ENCODE peak calls at places on chromosomes 1 and 21, in six cellular contexts. One of them, this sample, is unnamed. For H3K4me1 and H3K27me3, the result is how much of the 10 kb centered on the place peaks cover.

GRCh38 chr1:187943606-187944403 is 1115.1 kb downstream of the PLA2G4A start:
- DNase-seq in endodermal cell: no peak
- DNase-seq in tibial artery: no peak
- DNase-seq in breast epithelium: no peak
- DNase-seq in hepatocyte: no peak
- DNase-seq in fibroblast of lung: no peak
- DNase-seq in this sample: no peak

GRCh38 chr1:42324398-42325013 is 10.5 kb downstream of the FOXJ3 start:
- DNase-seq in endodermal cell: no peak
- DNase-seq in tibial artery: no peak
- DNase-seq in breast epithelium: no peak
- DNase-seq in hepatocyte: no peak
- DNase-seq in fibroblast of lung: no peak
- DNase-seq in this sample: no peak

GRCh38 chr1:13517193-13517812 is 3.5 kb upstream of the LRRC38 start:
- DNase-seq in endodermal cell: peak
- DNase-seq in tibial artery: no peak
- DNase-seq in breast epithelium: no peak
- DNase-seq in hepatocyte: peak
- DNase-seq in fibroblast of lung: no peak
- DNase-seq in this sample: no peak

GRCh38 chr1:229665912-229666558 is 40.0 kb downstream of the URB2 start:
- DNase-seq in endodermal cell: no peak
- DNase-seq in tibial artery: no peak
- DNase-seq in breast epithelium: no peak
- DNase-seq in hepatocyte: no peak
- DNase-seq in fibroblast of lung: no peak
- DNase-seq in this sample: no peak

GRCh38 chr1:112957133-112957812 is 1.3 kb upstream of the SLC16A1 start:
- DNase-seq in endodermal cell: peak
- DNase-seq in tibial artery: no peak
- DNase-seq in breast epithelium: no peak
- DNase-seq in hepatocyte: peak
- DNase-seq in fibroblast of lung: peak
- DNase-seq in this sample: no peak

GRCh38 chr1:68379085-68379478 is 70.7 kb downstream of the RPE65 start:
- DNase-seq in endodermal cell: no peak
- DNase-seq in tibial artery: no peak
- DNase-seq in breast epithelium: no peak
- DNase-seq in hepatocyte: no peak
- DNase-seq in fibroblast of lung: no peak
- DNase-seq in this sample: no peak

GRCh38 chr1:191696371-191696770 is 461.9 kb upstream of the RGS18 start:
- DNase-seq in endodermal cell: no peak
- DNase-seq in tibial artery: no peak
- DNase-seq in breast epithelium: no peak
- DNase-seq in hepatocyte: no peak
- DNase-seq in fibroblast of lung: no peak
- DNase-seq in this sample: no peak

GRCh38 chr1:43348343-43348808 is 10.4 kb upstream of the CDC20 start:
- DNase-seq in endodermal cell: no peak
- DNase-seq in tibial artery: no peak
- DNase-seq in breast epithelium: no peak
- DNase-seq in hepatocyte: no peak
- DNase-seq in fibroblast of lung: no peak
- DNase-seq in this sample: peak

GRCh38 chr1:174217248-174217647 is 57.9 kb downstream of the RABGAP1L start:
- DNase-seq in endodermal cell: no peak
- DNase-seq in tibial artery: no peak
- DNase-seq in breast epithelium: no peak
- DNase-seq in hepatocyte: no peak
- DNase-seq in fibroblast of lung: peak
- DNase-seq in this sample: no peak

GRCh38 chr21:16304189-16304588 is 574.4 kb downstream of the USP25 start:
- DNase-seq in endodermal cell: no peak
- DNase-seq in tibial artery: no peak
- DNase-seq in breast epithelium: no peak
- DNase-seq in hepatocyte: no peak
- DNase-seq in fibroblast of lung: no peak
- DNase-seq in this sample: no peak

GRCh38 chr1:172902861-172903381 is 147.8 kb downstream of the TNFSF18 start:
- DNase-seq in endodermal cell: no peak
- DNase-seq in tibial artery: no peak
- DNase-seq in breast epithelium: no peak
- DNase-seq in hepatocyte: no peak
- DNase-seq in fibroblast of lung: peak
- DNase-seq in this sample: no peak

GRCh38 chr1:215657016-215657415 is 89.9 kb downstream of the KCTD3 start:
- DNase-seq in endodermal cell: no peak
- DNase-seq in tibial artery: no peak
- DNase-seq in breast epithelium: no peak
- DNase-seq in hepatocyte: no peak
- DNase-seq in fibroblast of lung: no peak
- DNase-seq in this sample: no peak

GRCh38 chr1:165577707-165578106 is 33.9 kb downstream of the LRRC52 start:
- DNase-seq in endodermal cell: no peak
- DNase-seq in tibial artery: no peak
- DNase-seq in breast epithelium: no peak
- DNase-seq in hepatocyte: no peak
- DNase-seq in fibroblast of lung: no peak
- DNase-seq in this sample: no peak

GRCh38 chr1:47244339-47244862 is 12.4 kb upstream of the TAL1 start:
- DNase-seq in endodermal cell: no peak
- DNase-seq in tibial artery: no peak
- DNase-seq in breast epithelium: no peak
- DNase-seq in hepatocyte: no peak
- DNase-seq in fibroblast of lung: no peak
- DNase-seq in this sample: no peak

GRCh38 chr1:206982216-206982615 is 12.0 kb upstream of the FCAMR start:
- DNase-seq in endodermal cell: peak
- DNase-seq in tibial artery: no peak
- DNase-seq in breast epithelium: peak
- DNase-seq in hepatocyte: peak
- DNase-seq in fibroblast of lung: peak
- DNase-seq in this sample: no peak

GRCh38 chr1:245475116-245475515 is 320.3 kb downstream of the KIF26B start:
- DNase-seq in endodermal cell: no peak
- DNase-seq in tibial artery: no peak
- DNase-seq in breast epithelium: no peak
- DNase-seq in hepatocyte: no peak
- DNase-seq in fibroblast of lung: peak
- DNase-seq in this sample: no peak

GRCh38 chr1:203197625-203198024 is 11.1 kb upstream of the CHI3L1 start:
- DNase-seq in endodermal cell: no peak
- DNase-seq in tibial artery: peak
- DNase-seq in breast epithelium: no peak
- DNase-seq in hepatocyte: peak
- DNase-seq in fibroblast of lung: peak
- DNase-seq in this sample: no peak

GRCh38 chr1:160144921-160145320 is 6.5 kb upstream of the ATP1A4 start:
- DNase-seq in endodermal cell: no peak
- DNase-seq in tibial artery: no peak
- DNase-seq in breast epithelium: no peak
- DNase-seq in hepatocyte: no peak
- DNase-seq in fibroblast of lung: peak
- DNase-seq in this sample: no peak

GRCh38 chr1:180953291-180953747 is 40.6 kb downstream of the KIAA1614 start:
- DNase-seq in endodermal cell: no peak
- DNase-seq in tibial artery: peak
- DNase-seq in breast epithelium: peak
- DNase-seq in hepatocyte: no peak
- DNase-seq in fibroblast of lung: no peak
- DNase-seq in this sample: no peak

GRCh38 chr1:197919523-197920301 is 2.5 kb downstream of the LHX9 start:
- DNase-seq in endodermal cell: peak
- DNase-seq in tibial artery: no peak
- DNase-seq in breast epithelium: no peak
- DNase-seq in hepatocyte: no peak
- DNase-seq in fibroblast of lung: no peak
- DNase-seq in this sample: no peak

GRCh38 chr1:197921235-197922069 is 4.3 kb downstream of the LHX9 start:
- DNase-seq in endodermal cell: peak
- DNase-seq in tibial artery: peak
- DNase-seq in breast epithelium: no peak
- DNase-seq in hepatocyte: peak
- DNase-seq in fibroblast of lung: no peak
- DNase-seq in this sample: no peak

GRCh38 chr1:197918815-197919522 is 1.8 kb downstream of the LHX9 start:
- DNase-seq in endodermal cell: no peak
- DNase-seq in tibial artery: peak
- DNase-seq in breast epithelium: no peak
- DNase-seq in hepatocyte: no peak
- DNase-seq in fibroblast of lung: no peak
- DNase-seq in this sample: no peak

GRCh38 chr1:197922070-197922390 is 4.9 kb downstream of the LHX9 start:
- DNase-seq in endodermal cell: no peak
- DNase-seq in tibial artery: no peak
- DNase-seq in breast epithelium: no peak
- DNase-seq in hepatocyte: no peak
- DNase-seq in fibroblast of lung: no peak
- DNase-seq in this sample: no peak

DNA sequence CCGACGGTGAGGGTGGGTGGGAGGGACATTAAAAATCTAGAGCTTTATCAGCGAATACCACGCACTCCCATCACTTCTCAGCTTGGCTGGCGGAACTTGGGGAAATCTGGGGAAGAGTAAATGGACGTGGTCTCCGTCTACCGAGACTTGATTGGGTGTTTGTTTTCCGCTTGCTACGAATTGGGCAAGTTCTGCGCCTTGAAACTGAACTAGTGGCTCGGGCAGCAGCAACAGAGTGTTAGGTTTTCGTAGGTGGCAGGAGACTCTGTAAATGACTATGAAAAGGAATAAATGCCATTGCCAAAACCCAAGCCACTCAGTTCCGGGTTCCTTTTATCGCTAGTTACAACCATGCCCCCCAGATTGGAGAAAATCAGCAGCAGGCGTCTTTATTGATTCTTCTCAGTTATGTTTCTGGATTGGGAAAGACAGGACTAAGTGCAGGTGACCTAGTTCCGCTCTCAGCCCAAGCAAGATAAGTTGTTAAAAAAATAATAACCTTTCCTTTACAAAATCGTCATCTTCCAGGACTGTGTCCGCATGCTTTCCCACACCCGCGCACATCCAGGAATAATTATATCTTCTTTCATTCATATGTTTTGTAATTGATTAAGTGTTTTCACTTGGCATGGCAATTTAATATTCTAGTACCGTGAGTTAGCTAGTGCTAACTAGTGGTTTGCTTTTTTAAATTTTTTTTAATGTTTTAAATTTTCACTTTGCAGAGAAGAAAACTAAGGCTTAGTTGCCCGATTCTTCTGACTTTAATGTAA is 3.4 kb downstream of the LHX9 start:
- DNase-seq in endodermal cell: peak
- DNase-seq in tibial artery: no peak
- DNase-seq in breast epithelium: no peak
- DNase-seq in hepatocyte: no peak
- DNase-seq in fibroblast of lung: no peak
- DNase-seq in this sample: no peak
- H3K4me1 ChIP-seq in endodermal cell: under half
- H3K4me1 ChIP-seq in tibial artery: under half
- H3K4me1 ChIP-seq in breast epithelium: under half
- H3K4me1 ChIP-seq in hepatocyte: under half
- H3K4me1 ChIP-seq in fibroblast of lung: under half
- H3K4me1 ChIP-seq in this sample: under half

DNA sequence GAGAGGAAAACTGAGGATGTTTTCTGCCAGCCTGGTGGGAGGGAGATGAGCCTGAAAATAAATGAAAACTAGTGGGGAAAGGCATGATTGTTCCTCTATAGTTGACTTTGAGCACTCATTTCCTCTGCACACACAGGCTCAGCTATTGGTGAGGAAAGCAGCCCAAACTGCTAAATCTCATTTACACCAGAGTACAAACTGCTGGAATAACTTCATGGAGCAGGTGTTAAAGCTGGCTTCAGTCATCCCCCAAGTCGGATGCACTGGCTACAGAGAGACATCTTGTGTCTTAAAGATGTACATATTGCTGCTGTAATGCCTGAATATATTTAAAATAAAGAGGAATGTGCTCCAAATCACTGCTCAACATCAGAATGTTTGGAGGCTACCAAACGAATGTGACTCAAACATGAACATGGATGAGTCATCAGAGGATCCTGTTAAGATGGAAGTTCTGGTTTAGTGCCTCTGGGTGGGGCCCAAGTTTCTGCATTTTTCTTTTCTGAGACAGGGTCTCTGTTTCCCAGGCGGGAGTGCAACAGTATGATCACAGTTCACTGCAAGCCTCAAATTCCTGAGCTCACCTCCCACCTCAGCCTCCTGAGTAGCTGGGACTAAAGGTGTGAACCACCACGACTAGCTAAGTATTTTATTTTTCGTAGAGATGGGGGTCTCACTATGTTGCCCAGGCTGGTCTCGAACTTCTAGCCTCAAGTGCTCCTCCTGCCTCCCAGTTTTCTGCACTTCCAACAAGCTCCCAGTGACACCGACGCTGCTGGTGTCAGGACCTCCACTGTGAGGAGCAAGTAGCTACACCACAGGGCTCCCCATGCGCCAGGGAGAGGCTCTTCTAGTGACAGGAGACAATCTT is 79.0 kb upstream of the KRTAP19-8 start:
- DNase-seq in endodermal cell: peak
- DNase-seq in tibial artery: no peak
- DNase-seq in breast epithelium: no peak
- DNase-seq in hepatocyte: peak
- DNase-seq in fibroblast of lung: peak
- DNase-seq in this sample: no peak
- TF ChIP-seq CTCF in endodermal cell: no peak
- TF ChIP-seq CTCF in tibial artery: no peak
- TF ChIP-seq CTCF in breast epithelium: no peak
- TF ChIP-seq CTCF in hepatocyte: peak
- TF ChIP-seq CTCF in fibroblast of lung: no peak
- TF ChIP-seq CTCF in this sample: no peak

GRCh38 chr1:200245492-200245891 is 164.3 kb downstream of the ZNF281 start:
- DNase-seq in endodermal cell: no peak
- DNase-seq in tibial artery: no peak
- DNase-seq in breast epithelium: no peak
- DNase-seq in hepatocyte: no peak
- DNase-seq in fibroblast of lung: peak
- DNase-seq in this sample: no peak
- H3K27me3 ChIP-seq in endodermal cell: under half
- H3K27me3 ChIP-seq in tibial artery: under half
- H3K27me3 ChIP-seq in breast epithelium: under half
- H3K27me3 ChIP-seq in hepatocyte: under half
- H3K27me3 ChIP-seq in fibroblast of lung: under half
- H3K27me3 ChIP-seq in this sample: under half

GRCh38 chr1:55707196-55707595 is 492.0 kb upstream of the USP24 start:
- DNase-seq in endodermal cell: no peak
- DNase-seq in tibial artery: no peak
- DNase-seq in breast epithelium: no peak
- DNase-seq in hepatocyte: no peak
- DNase-seq in fibroblast of lung: no peak
- DNase-seq in this sample: no peak

GRCh38 chr1:55700359-55701130 is 485.4 kb upstream of the USP24 start:
- DNase-seq in endodermal cell: no peak
- DNase-seq in tibial artery: no peak
- DNase-seq in breast epithelium: no peak
- DNase-seq in hepatocyte: no peak
- DNase-seq in fibroblast of lung: peak
- DNase-seq in this sample: no peak

GRCh38 chr1:55702064-55702463 is 486.9 kb upstream of the USP24 start:
- DNase-seq in endodermal cell: peak
- DNase-seq in tibial artery: no peak
- DNase-seq in breast epithelium: no peak
- DNase-seq in hepatocyte: peak
- DNase-seq in fibroblast of lung: no peak
- DNase-seq in this sample: no peak

GRCh38 chr1:55706397-55706796 is 491.2 kb upstream of the USP24 start:
- DNase-seq in endodermal cell: no peak
- DNase-seq in tibial artery: no peak
- DNase-seq in breast epithelium: no peak
- DNase-seq in hepatocyte: no peak
- DNase-seq in fibroblast of lung: no peak
- DNase-seq in this sample: no peak

GRCh38 chr1:55703726-55704363 is 488.7 kb upstream of the USP24 start:
- DNase-seq in endodermal cell: no peak
- DNase-seq in tibial artery: no peak
- DNase-seq in breast epithelium: no peak
- DNase-seq in hepatocyte: no peak
- DNase-seq in fibroblast of lung: no peak
- DNase-seq in this sample: no peak
- H3K4me1 ChIP-seq in endodermal cell: under half
- H3K4me1 ChIP-seq in tibial artery: under half
- H3K4me1 ChIP-seq in breast epithelium: under half
- H3K4me1 ChIP-seq in hepatocyte: under half
- H3K4me1 ChIP-seq in fibroblast of lung: under half
- H3K4me1 ChIP-seq in this sample: under half

This sample was measured in ascending aorta.